ENCODE peak calls at places on chromosomes 13 and 19, in seven cellular contexts. W, E, S, B, D, P and U are unnamed samples.

GRCh38 chr19:45322311-45322710 is 364 bp downstream of the CKM start:
- DNase-seq in W (no peak), E (no peak), S (no peak), B (no peak), D (no peak), P (no peak), U (no peak)

GRCh38 chr19:317710-318508 is 26.7 kb downstream of the MIER2 start:
- DNase-seq in W (no peak), E (no peak), S (no peak), B (no peak), D (no peak), P (no peak), U (no peak)

GRCh38 chr13:60043262-60043661 is 120.5 kb downstream of the DIAPH3 start:
- DNase-seq in W (no peak), E (peak; percentile 70), S (no peak), B (no peak), D (no peak), P (no peak), U (no peak)

GRCh38 chr13:29884671-29885424 is 34.4 kb upstream of the UBL3 start:
- DNase-seq in W (no peak), E (no peak), S (no peak), B (no peak), D (peak; percentile 40), P (no peak), U (no peak)

GRCh38 chr19:31905980-31906948 is 439.1 kb upstream of the ZNF507 start:
- DNase-seq in W (no peak), E (no peak), S (peak; percentile 52), B (no peak), D (no peak), P (no peak), U (no peak)

GRCh38 chr19:54352041-54352440 is 12.7 kb downstream of the LAIR1 start:
- DNase-seq in W (no peak), E (no peak), S (no peak), B (peak; percentile 44), D (no peak), P (no peak), U (no peak)

GRCh38 chr19:17340302-17340870 is 3.0 kb downstream of the GTPBP3 start:
- DNase-seq in W (no peak), E (no peak), S (no peak), B (no peak), D (no peak), P (peak; percentile 41), U (no peak)

GRCh38 chr19:3674784-3675183 is 25.5 kb downstream of the PIP5K1C start:
- DNase-seq in W (no peak), E (no peak), S (no peak), B (no peak), D (no peak), P (no peak), U (no peak)

GRCh38 chr13:26616126-26616525 is 58.6 kb downstream of the WASF3 start:
- DNase-seq in W (no peak), E (peak; percentile 54), S (no peak), B (no peak), D (peak; percentile 52), P (no peak), U (peak; percentile 35)

GRCh38 chr13:24274452-24274971 is 34.9 kb upstream of the C1QTNF9 start:
- DNase-seq in W (peak; percentile 62), E (no peak), S (no peak), B (peak; percentile 68), D (no peak), P (peak; percentile 78), U (no peak)

GRCh38 chr13:90630716-90631115 is 716.8 kb upstream of the MIR17HG start:
- DNase-seq in W (no peak), E (no peak), S (no peak), B (no peak), D (no peak), P (no peak), U (no peak)

GRCh38 chr13:106078191-106078590 is 457.3 kb downstream of the EFNB2 start:
- DNase-seq in W (no peak), E (peak; percentile 4), S (no peak), B (no peak), D (no peak), P (no peak), U (no peak)